ENCODE peak calls at places on chromosome 16, in five cellular contexts. H is activated naive CD8-positive, alpha-beta T cell treated with anti-CD3 and anti-CD28 coated beads, Interleukin-2, amount 50 U/mL, for 24 hours; B is psoas muscle; V is iris pigment epithelial cell; P is NB4. K is an unnamed sample.

GRCh38 chr16:12625068-12625467 is 178.6 kb downstream of the CPPED1 start:
- DNase-seq in H (no peak), B (no peak), P (no peak), V (no peak), K (no peak)

GRCh38 chr16:89426736-89427525 is 63.4 kb downstream of the ANKRD11 start:
- DNase-seq in H (no peak), B (no peak), P (no peak), V (peak), K (no peak)

GRCh38 chr16:71254832-71255560 is 24.5 kb upstream of the HYDIN start:
- DNase-seq in P (peak), V (no peak), H (no peak), B (no peak), K (no peak)

GRCh38 chr16:88798772-88799455 is 4.7 kb upstream of the CDT1 start:
- DNase-seq in V (no peak), H (no peak), B (no peak), P (peak), K (peak)

GRCh38 chr16:1772362-1772907 is at the start of gene EME2:
- DNase-seq in P (peak), B (peak), V (peak), H (peak), K (peak)

GRCh38 chr16:22284637-22285515 is 12.3 kb upstream of the POLR3E start:
- DNase-seq in P (no peak), B (peak), V (peak), H (no peak), K (no peak)

GRCh38 chr16:4614571-4615388 is at the start of gene UBALD1:
- DNase-seq in H (peak), B (peak), V (peak), P (peak), K (peak)

GRCh38 chr16:22262460-22262859 is 34.7 kb upstream of the POLR3E start:
- DNase-seq in V (peak), H (no peak), P (no peak), B (no peak), K (no peak)

GRCh38 chr16:66250686-66251405 is 115.6 kb upstream of the CDH5 start:
- DNase-seq in V (peak), H (no peak), B (peak), P (no peak), K (no peak)

GRCh38 chr16:56263711-56264608 is 72.7 kb downstream of the GNAO1 start:
- DNase-seq in V (no peak), H (no peak), B (no peak), P (no peak), K (peak)

GRCh38 chr16:26391833-26392232 is 674.9 kb upstream of the C16orf82 start:
- DNase-seq in P (no peak), V (no peak), B (no peak), H (no peak), K (no peak)

GRCh38 chr16:29877266-29877961 is 14.4 kb upstream of the CDIPT start:
- DNase-seq in P (peak), V (peak), B (no peak), H (peak), K (peak)

GRCh38 chr16:50103764-50104163 is 38.0 kb downstream of the HEATR3 start:
- DNase-seq in V (peak), B (no peak), H (no peak), P (peak), K (no peak)

GRCh38 chr16:72298947-72299346 is 127.0 kb upstream of the PMFBP1 start:
- DNase-seq in H (no peak), P (no peak), V (no peak), B (no peak), K (no peak)

GRCh38 chr16:2159052-2159838 is 3.7 kb downstream of the TRAF7 start:
- DNase-seq in V (peak), B (peak), P (no peak), H (no peak), K (no peak)

GRCh38 chr16:88878356-88878755 is 11.9 kb upstream of the PABPN1L start:
- DNase-seq in B (no peak), P (no peak), H (no peak), V (no peak), K (no peak)

GRCh38 chr16:54939537-54940278 is 9.0 kb downstream of the IRX5 start:
- DNase-seq in V (no peak), P (no peak), B (no peak), H (no peak), K (peak)

GRCh38 chr16:11783319-11784047 is 13.6 kb downstream of the ZC3H7A start:
- DNase-seq in B (no peak), V (peak), P (no peak), H (peak), K (peak)

K was measured in K562.